ENCODE peak calls at places on chromosomes 4 and X, in seven cellular contexts. One of them, this sample, is unnamed.

GRCh38 chr4:158535130-158535614 is 13.5 kb downstream of the RXFP1 start:
- DNase-seq in glutamatergic neuron: no peak
- DNase-seq in GM12865: peak; percentile 39
- DNase-seq in NCI-H460: no peak
- DNase-seq in HT-29: no peak
- DNase-seq in NCI-H2029 treated with DMSO at 0.1 percent for 48 hours: no peak
- DNase-seq in stimulated activated CD4-positive, alpha-beta T cell treated with anti-CD3 and anti-CD28 coated beads, Interleukin-12 subunit alpha, Interleukin-12 subunit beta, amount 100 ng/mL, for 48 hours: peak; percentile 2
- DNase-seq in this sample: peak; percentile 7

GRCh38 chr4:185412412-185412811 is 13.4 kb downstream of the UFSP2 start:
- DNase-seq in NCI-H460: no peak
- DNase-seq in glutamatergic neuron: no peak
- DNase-seq in stimulated activated CD4-positive, alpha-beta T cell treated with anti-CD3 and anti-CD28 coated beads, Interleukin-12 subunit alpha, Interleukin-12 subunit beta, amount 100 ng/mL, for 48 hours: no peak
- DNase-seq in NCI-H2029 treated with DMSO at 0.1 percent for 48 hours: no peak
- DNase-seq in HT-29: no peak
- DNase-seq in GM12865: no peak
- DNase-seq in this sample: no peak

GRCh38 chr4:179678093-179678804 is 2236.0 kb upstream of the AGA start:
- DNase-seq in HT-29: no peak
- DNase-seq in stimulated activated CD4-positive, alpha-beta T cell treated with anti-CD3 and anti-CD28 coated beads, Interleukin-12 subunit alpha, Interleukin-12 subunit beta, amount 100 ng/mL, for 48 hours: no peak
- DNase-seq in NCI-H2029 treated with DMSO at 0.1 percent for 48 hours: no peak
- DNase-seq in GM12865: no peak
- DNase-seq in glutamatergic neuron: no peak
- DNase-seq in NCI-H460: no peak
- DNase-seq in this sample: no peak

GRCh38 chrX:153468008-153468580 is 2.3 kb downstream of the HAUS7 start:
- DNase-seq in GM12865: no peak
- DNase-seq in glutamatergic neuron: no peak
- DNase-seq in HT-29: no peak
- DNase-seq in NCI-H460: no peak
- DNase-seq in stimulated activated CD4-positive, alpha-beta T cell treated with anti-CD3 and anti-CD28 coated beads, Interleukin-12 subunit alpha, Interleukin-12 subunit beta, amount 100 ng/mL, for 48 hours: no peak
- DNase-seq in NCI-H2029 treated with DMSO at 0.1 percent for 48 hours: no peak
- DNase-seq in this sample: no peak

GRCh38 chr4:177322156-177322685 is 12.5 kb downstream of the NEIL3 start:
- DNase-seq in NCI-H2029 treated with DMSO at 0.1 percent for 48 hours: no peak
- DNase-seq in GM12865: no peak
- DNase-seq in HT-29: no peak
- DNase-seq in stimulated activated CD4-positive, alpha-beta T cell treated with anti-CD3 and anti-CD28 coated beads, Interleukin-12 subunit alpha, Interleukin-12 subunit beta, amount 100 ng/mL, for 48 hours: no peak
- DNase-seq in glutamatergic neuron: no peak
- DNase-seq in NCI-H460: no peak
- DNase-seq in this sample: no peak

GRCh38 chr4:182585321-182585720 is 331.9 kb downstream of the DCTD start:
- DNase-seq in GM12865: no peak
- DNase-seq in NCI-H460: no peak
- DNase-seq in HT-29: no peak
- DNase-seq in stimulated activated CD4-positive, alpha-beta T cell treated with anti-CD3 and anti-CD28 coated beads, Interleukin-12 subunit alpha, Interleukin-12 subunit beta, amount 100 ng/mL, for 48 hours: no peak
- DNase-seq in NCI-H2029 treated with DMSO at 0.1 percent for 48 hours: no peak
- DNase-seq in glutamatergic neuron: peak; percentile 34
- DNase-seq in this sample: no peak

GRCh38 chrX:17511556-17511955 is 136.6 kb downstream of the NHS start:
- DNase-seq in NCI-H2029 treated with DMSO at 0.1 percent for 48 hours: no peak
- DNase-seq in GM12865: no peak
- DNase-seq in glutamatergic neuron: no peak
- DNase-seq in HT-29: no peak
- DNase-seq in stimulated activated CD4-positive, alpha-beta T cell treated with anti-CD3 and anti-CD28 coated beads, Interleukin-12 subunit alpha, Interleukin-12 subunit beta, amount 100 ng/mL, for 48 hours: no peak
- DNase-seq in NCI-H460: no peak
- DNase-seq in this sample: no peak

GRCh38 chrX:38473715-38474114 is 87.6 kb upstream of the TSPAN7 start:
- DNase-seq in NCI-H2029 treated with DMSO at 0.1 percent for 48 hours: no peak
- DNase-seq in NCI-H460: no peak
- DNase-seq in HT-29: no peak
- DNase-seq in GM12865: no peak
- DNase-seq in stimulated activated CD4-positive, alpha-beta T cell treated with anti-CD3 and anti-CD28 coated beads, Interleukin-12 subunit alpha, Interleukin-12 subunit beta, amount 100 ng/mL, for 48 hours: no peak
- DNase-seq in glutamatergic neuron: no peak
- DNase-seq in this sample: no peak

GRCh38 chr4:164288578-164288977 is 465.4 kb upstream of the SMIM31 start:
- DNase-seq in glutamatergic neuron: no peak
- DNase-seq in NCI-H2029 treated with DMSO at 0.1 percent for 48 hours: no peak
- DNase-seq in NCI-H460: no peak
- DNase-seq in stimulated activated CD4-positive, alpha-beta T cell treated with anti-CD3 and anti-CD28 coated beads, Interleukin-12 subunit alpha, Interleukin-12 subunit beta, amount 100 ng/mL, for 48 hours: no peak
- DNase-seq in GM12865: no peak
- DNase-seq in HT-29: no peak
- DNase-seq in this sample: no peak

GRCh38 chr4:1608821-1609500 is 75.2 kb downstream of the FAM53A start:
- DNase-seq in NCI-H460: no peak
- DNase-seq in stimulated activated CD4-positive, alpha-beta T cell treated with anti-CD3 and anti-CD28 coated beads, Interleukin-12 subunit alpha, Interleukin-12 subunit beta, amount 100 ng/mL, for 48 hours: no peak
- DNase-seq in HT-29: no peak
- DNase-seq in glutamatergic neuron: peak; percentile 69
- DNase-seq in NCI-H2029 treated with DMSO at 0.1 percent for 48 hours: no peak
- DNase-seq in GM12865: no peak
- DNase-seq in this sample: no peak

GRCh38 chr4:6461301-6462165 is 10.9 kb downstream of the PPP2R2C start:
- DNase-seq in HT-29: no peak
- DNase-seq in GM12865: no peak
- DNase-seq in NCI-H2029 treated with DMSO at 0.1 percent for 48 hours: no peak
- DNase-seq in glutamatergic neuron: no peak
- DNase-seq in stimulated activated CD4-positive, alpha-beta T cell treated with anti-CD3 and anti-CD28 coated beads, Interleukin-12 subunit alpha, Interleukin-12 subunit beta, amount 100 ng/mL, for 48 hours: no peak
- DNase-seq in NCI-H460: no peak
- DNase-seq in this sample: no peak

GRCh38 chr4:180610317-180610716 is 1632.9 kb upstream of the TENM3 start:
- DNase-seq in GM12865: peak; percentile 41
- DNase-seq in NCI-H460: no peak
- DNase-seq in stimulated activated CD4-positive, alpha-beta T cell treated with anti-CD3 and anti-CD28 coated beads, Interleukin-12 subunit alpha, Interleukin-12 subunit beta, amount 100 ng/mL, for 48 hours: no peak
- DNase-seq in HT-29: no peak
- DNase-seq in NCI-H2029 treated with DMSO at 0.1 percent for 48 hours: no peak
- DNase-seq in glutamatergic neuron: no peak
- DNase-seq in this sample: peak; percentile 16

GRCh38 chr4:140151700-140152014 is 2.3 kb downstream of the MAML3 start:
- DNase-seq in NCI-H460: peak; percentile 85
- DNase-seq in GM12865: no peak
- DNase-seq in NCI-H2029 treated with DMSO at 0.1 percent for 48 hours: peak; percentile 80
- DNase-seq in glutamatergic neuron: peak; percentile 78
- DNase-seq in HT-29: peak; percentile 95
- DNase-seq in stimulated activated CD4-positive, alpha-beta T cell treated with anti-CD3 and anti-CD28 coated beads, Interleukin-12 subunit alpha, Interleukin-12 subunit beta, amount 100 ng/mL, for 48 hours: no peak
- DNase-seq in this sample: peak; percentile 91

GRCh38 chr4:159163522-159163921 is 60.6 kb downstream of the RAPGEF2 start:
- DNase-seq in GM12865: no peak
- DNase-seq in NCI-H2029 treated with DMSO at 0.1 percent for 48 hours: no peak
- DNase-seq in stimulated activated CD4-positive, alpha-beta T cell treated with anti-CD3 and anti-CD28 coated beads, Interleukin-12 subunit alpha, Interleukin-12 subunit beta, amount 100 ng/mL, for 48 hours: no peak
- DNase-seq in NCI-H460: no peak
- DNase-seq in HT-29: no peak
- DNase-seq in glutamatergic neuron: no peak
- DNase-seq in this sample: no peak

GRCh38 chr4:5710962-5711478 is at the start of gene EVC:
- DNase-seq in stimulated activated CD4-positive, alpha-beta T cell treated with anti-CD3 and anti-CD28 coated beads, Interleukin-12 subunit alpha, Interleukin-12 subunit beta, amount 100 ng/mL, for 48 hours: no peak
- DNase-seq in glutamatergic neuron: peak; percentile 74
- DNase-seq in NCI-H2029 treated with DMSO at 0.1 percent for 48 hours: no peak
- DNase-seq in HT-29: no peak
- DNase-seq in GM12865: no peak
- DNase-seq in NCI-H460: peak; percentile 46
- DNase-seq in this sample: peak; percentile 82

GRCh38 chrX:29295987-29296680 is 708.9 kb downstream of the IL1RAPL1 start:
- DNase-seq in NCI-H460: no peak
- DNase-seq in stimulated activated CD4-positive, alpha-beta T cell treated with anti-CD3 and anti-CD28 coated beads, Interleukin-12 subunit alpha, Interleukin-12 subunit beta, amount 100 ng/mL, for 48 hours: no peak
- DNase-seq in NCI-H2029 treated with DMSO at 0.1 percent for 48 hours: no peak
- DNase-seq in GM12865: no peak
- DNase-seq in glutamatergic neuron: no peak
- DNase-seq in HT-29: no peak
- DNase-seq in this sample: no peak

GRCh38 chrX:153725832-153726285 is 1.2 kb downstream of the ABCD1 start:
- DNase-seq in stimulated activated CD4-positive, alpha-beta T cell treated with anti-CD3 and anti-CD28 coated beads, Interleukin-12 subunit alpha, Interleukin-12 subunit beta, amount 100 ng/mL, for 48 hours: no peak
- DNase-seq in HT-29: no peak
- DNase-seq in NCI-H460: no peak
- DNase-seq in NCI-H2029 treated with DMSO at 0.1 percent for 48 hours: no peak
- DNase-seq in glutamatergic neuron: no peak
- DNase-seq in GM12865: peak; percentile 3
- DNase-seq in this sample: no peak

GRCh38 chr4:86679441-86679840 is 85.3 kb downstream of the PTPN13 start:
- DNase-seq in glutamatergic neuron: no peak
- DNase-seq in stimulated activated CD4-positive, alpha-beta T cell treated with anti-CD3 and anti-CD28 coated beads, Interleukin-12 subunit alpha, Interleukin-12 subunit beta, amount 100 ng/mL, for 48 hours: no peak
- DNase-seq in NCI-H460: no peak
- DNase-seq in GM12865: no peak
- DNase-seq in HT-29: no peak
- DNase-seq in NCI-H2029 treated with DMSO at 0.1 percent for 48 hours: no peak
- DNase-seq in this sample: no peak

GRCh38 chr4:41069838-41070237 is 144.5 kb downstream of the APBB2 start:
- DNase-seq in glutamatergic neuron: no peak
- DNase-seq in NCI-H2029 treated with DMSO at 0.1 percent for 48 hours: no peak
- DNase-seq in HT-29: no peak
- DNase-seq in NCI-H460: no peak
- DNase-seq in GM12865: no peak
- DNase-seq in stimulated activated CD4-positive, alpha-beta T cell treated with anti-CD3 and anti-CD28 coated beads, Interleukin-12 subunit alpha, Interleukin-12 subunit beta, amount 100 ng/mL, for 48 hours: no peak
- DNase-seq in this sample: no peak

GRCh38 chr4:37889849-37890500 is 909 bp upstream of the TBC1D1 start:
- DNase-seq in NCI-H460: no peak
- DNase-seq in NCI-H2029 treated with DMSO at 0.1 percent for 48 hours: no peak
- DNase-seq in stimulated activated CD4-positive, alpha-beta T cell treated with anti-CD3 and anti-CD28 coated beads, Interleukin-12 subunit alpha, Interleukin-12 subunit beta, amount 100 ng/mL, for 48 hours: no peak
- DNase-seq in HT-29: no peak
- DNase-seq in glutamatergic neuron: no peak
- DNase-seq in GM12865: no peak
- DNase-seq in this sample: peak; percentile 18